ENCODE peak calls at places on chromosome 22, in eight cellular contexts. One of them, this sample, is unnamed.
A peak's percentile ranks its signal among the peaks of the same experiment; 100 is the strongest.

GRCh38 chr22:38882972-38883622 is 11.1 kb upstream of the CBX6 start:
- DNase-seq in IMR-90: no peak
- DNase-seq in A549: no peak
- DNase-seq in GM12878: no peak
- DNase-seq in HCT116: no peak
- DNase-seq in H1: no peak
- DNase-seq in SK-N-SH: no peak
- DNase-seq in K562: no peak
- DNase-seq in this sample: no peak

GRCh38 chr22:17403906-17404305 is 34.6 kb downstream of the CECR2 start:
- DNase-seq in IMR-90: no peak
- DNase-seq in A549: no peak
- DNase-seq in GM12878: no peak
- DNase-seq in HCT116: no peak
- DNase-seq in H1: no peak
- DNase-seq in SK-N-SH: no peak
- DNase-seq in K562: no peak
- DNase-seq in this sample: no peak

GRCh38 chr22:43955883-43956286 is 643 bp downstream of the SAMM50 start:
- DNase-seq in IMR-90: no peak
- DNase-seq in A549: no peak
- DNase-seq in GM12878: no peak
- DNase-seq in HCT116: no peak
- DNase-seq in H1: no peak
- DNase-seq in SK-N-SH: no peak
- DNase-seq in K562: peak; percentile 20
- DNase-seq in this sample: no peak

GRCh38 chr22:20247010-20247505 is 21.1 kb downstream of the RTN4R start:
- DNase-seq in IMR-90: peak; percentile 39
- DNase-seq in A549: no peak
- DNase-seq in GM12878: peak; percentile 43
- DNase-seq in HCT116: no peak
- DNase-seq in H1: no peak
- DNase-seq in SK-N-SH: no peak
- DNase-seq in K562: peak; percentile 82
- DNase-seq in this sample: no peak

GRCh38 chr22:33202455-33202854 is 144.3 kb upstream of the SYN3 start:
- DNase-seq in IMR-90: no peak
- DNase-seq in A549: no peak
- DNase-seq in GM12878: no peak
- DNase-seq in HCT116: no peak
- DNase-seq in H1: no peak
- DNase-seq in SK-N-SH: no peak
- DNase-seq in K562: no peak
- DNase-seq in this sample: no peak

GRCh38 chr22:47219789-47220188 is 457.3 kb downstream of the TBC1D22A start:
- DNase-seq in IMR-90: no peak
- DNase-seq in A549: no peak
- DNase-seq in GM12878: no peak
- DNase-seq in HCT116: no peak
- DNase-seq in H1: peak; percentile 1
- DNase-seq in SK-N-SH: no peak
- DNase-seq in K562: no peak
- DNase-seq in this sample: no peak

GRCh38 chr22:24402460-24403192 is 24.8 kb upstream of the ADORA2A start:
- DNase-seq in IMR-90: peak; percentile 94
- DNase-seq in A549: peak; percentile 81
- DNase-seq in GM12878: peak; percentile 33
- DNase-seq in HCT116: peak; percentile 82
- DNase-seq in H1: no peak
- DNase-seq in SK-N-SH: peak; percentile 75
- DNase-seq in K562: no peak
- DNase-seq in this sample: peak; percentile 24

GRCh38 chr22:19018256-19018655 is 82.2 kb upstream of the PRODH start:
- DNase-seq in IMR-90: no peak
- DNase-seq in A549: no peak
- DNase-seq in GM12878: no peak
- DNase-seq in HCT116: no peak
- DNase-seq in H1: no peak
- DNase-seq in SK-N-SH: no peak
- DNase-seq in K562: no peak
- DNase-seq in this sample: no peak

GRCh38 chr22:46075764-46076531 is 74.4 kb upstream of the PPARA start:
- DNase-seq in IMR-90: no peak
- DNase-seq in A549: no peak
- DNase-seq in GM12878: no peak
- DNase-seq in HCT116: no peak
- DNase-seq in H1: no peak
- DNase-seq in SK-N-SH: no peak
- DNase-seq in K562: no peak
- DNase-seq in this sample: no peak

GRCh38 chr22:20237480-20238440 is 30.4 kb downstream of the RTN4R start:
- DNase-seq in IMR-90: no peak
- DNase-seq in A549: no peak
- DNase-seq in GM12878: no peak
- DNase-seq in HCT116: no peak
- DNase-seq in H1: no peak
- DNase-seq in SK-N-SH: no peak
- DNase-seq in K562: no peak
- DNase-seq in this sample: no peak

GRCh38 chr22:46010177-46010867 is 33.4 kb upstream of the WNT7B start:
- DNase-seq in IMR-90: peak; percentile 55
- DNase-seq in A549: no peak
- DNase-seq in GM12878: no peak
- DNase-seq in HCT116: no peak
- DNase-seq in H1: no peak
- DNase-seq in SK-N-SH: no peak
- DNase-seq in K562: no peak
- DNase-seq in this sample: no peak

GRCh38 chr22:18056802-18057474 is 20.9 kb upstream of the PEX26 start:
- DNase-seq in IMR-90: no peak
- DNase-seq in A549: no peak
- DNase-seq in GM12878: peak; percentile 56
- DNase-seq in HCT116: no peak
- DNase-seq in H1: no peak
- DNase-seq in SK-N-SH: no peak
- DNase-seq in K562: no peak
- DNase-seq in this sample: no peak

GRCh38 chr22:47175151-47175760 is 412.8 kb downstream of the TBC1D22A start:
- DNase-seq in IMR-90: peak; percentile 88
- DNase-seq in A549: no peak
- DNase-seq in GM12878: no peak
- DNase-seq in HCT116: no peak
- DNase-seq in H1: no peak
- DNase-seq in SK-N-SH: no peak
- DNase-seq in K562: no peak
- DNase-seq in this sample: no peak

GRCh38 chr22:31039393-31039792 is 41.7 kb upstream of the SMTN start:
- DNase-seq in IMR-90: peak; percentile 80
- DNase-seq in A549: no peak
- DNase-seq in GM12878: no peak
- DNase-seq in HCT116: no peak
- DNase-seq in H1: no peak
- DNase-seq in SK-N-SH: no peak
- DNase-seq in K562: no peak
- DNase-seq in this sample: peak; percentile 41

GRCh38 chr22:33300165-33300564 is 242.0 kb upstream of the SYN3 start:
- DNase-seq in IMR-90: no peak
- DNase-seq in A549: no peak
- DNase-seq in GM12878: peak; percentile 24
- DNase-seq in HCT116: no peak
- DNase-seq in H1: no peak
- DNase-seq in SK-N-SH: no peak
- DNase-seq in K562: no peak
- DNase-seq in this sample: no peak

GRCh38 chr22:42326301-42326700 is 55.8 kb upstream of the TCF20 start:
- DNase-seq in IMR-90: no peak
- DNase-seq in A549: no peak
- DNase-seq in GM12878: no peak
- DNase-seq in HCT116: no peak
- DNase-seq in H1: no peak
- DNase-seq in SK-N-SH: no peak
- DNase-seq in K562: no peak
- DNase-seq in this sample: no peak

GRCh38 chr22:42328130-42328821 is 57.8 kb upstream of the TCF20 start:
- DNase-seq in IMR-90: no peak
- DNase-seq in A549: no peak
- DNase-seq in GM12878: no peak
- DNase-seq in HCT116: no peak
- DNase-seq in H1: no peak
- DNase-seq in SK-N-SH: no peak
- DNase-seq in K562: no peak
- DNase-seq in this sample: no peak

GRCh38 chr22:42327462-42328129 is 57.1 kb upstream of the TCF20 start:
- DNase-seq in IMR-90: no peak
- DNase-seq in A549: no peak
- DNase-seq in GM12878: no peak
- DNase-seq in HCT116: no peak
- DNase-seq in H1: no peak
- DNase-seq in SK-N-SH: no peak
- DNase-seq in K562: no peak
- DNase-seq in this sample: no peak

GRCh38 chr22:42324991-42325710 is 54.7 kb upstream of the TCF20 start:
- DNase-seq in IMR-90: no peak
- DNase-seq in A549: no peak
- DNase-seq in GM12878: no peak
- DNase-seq in HCT116: no peak
- DNase-seq in H1: no peak
- DNase-seq in SK-N-SH: no peak
- DNase-seq in K562: no peak
- DNase-seq in this sample: no peak

GRCh38 chr22:42326786-42327185 is 56.3 kb upstream of the TCF20 start:
- DNase-seq in IMR-90: peak; percentile 54
- DNase-seq in A549: no peak
- DNase-seq in GM12878: no peak
- DNase-seq in HCT116: no peak
- DNase-seq in H1: no peak
- DNase-seq in SK-N-SH: no peak
- DNase-seq in K562: no peak
- DNase-seq in this sample: no peak
- H3K4me2 ChIP-seq in IMR-90: no peak overlapping the region
- H3K4me2 ChIP-seq in A549: no peak overlapping the region
- H3K4me2 ChIP-seq in GM12878: no peak overlapping the region
- H3K4me2 ChIP-seq in HCT116: no peak overlapping the region
- H3K4me2 ChIP-seq in H1: no peak overlapping the region
- H3K4me2 ChIP-seq in SK-N-SH: no peak overlapping the region
- H3K4me2 ChIP-seq in K562: no peak overlapping the region
- H3K4me2 ChIP-seq in this sample: no peak overlapping the region

DNA sequence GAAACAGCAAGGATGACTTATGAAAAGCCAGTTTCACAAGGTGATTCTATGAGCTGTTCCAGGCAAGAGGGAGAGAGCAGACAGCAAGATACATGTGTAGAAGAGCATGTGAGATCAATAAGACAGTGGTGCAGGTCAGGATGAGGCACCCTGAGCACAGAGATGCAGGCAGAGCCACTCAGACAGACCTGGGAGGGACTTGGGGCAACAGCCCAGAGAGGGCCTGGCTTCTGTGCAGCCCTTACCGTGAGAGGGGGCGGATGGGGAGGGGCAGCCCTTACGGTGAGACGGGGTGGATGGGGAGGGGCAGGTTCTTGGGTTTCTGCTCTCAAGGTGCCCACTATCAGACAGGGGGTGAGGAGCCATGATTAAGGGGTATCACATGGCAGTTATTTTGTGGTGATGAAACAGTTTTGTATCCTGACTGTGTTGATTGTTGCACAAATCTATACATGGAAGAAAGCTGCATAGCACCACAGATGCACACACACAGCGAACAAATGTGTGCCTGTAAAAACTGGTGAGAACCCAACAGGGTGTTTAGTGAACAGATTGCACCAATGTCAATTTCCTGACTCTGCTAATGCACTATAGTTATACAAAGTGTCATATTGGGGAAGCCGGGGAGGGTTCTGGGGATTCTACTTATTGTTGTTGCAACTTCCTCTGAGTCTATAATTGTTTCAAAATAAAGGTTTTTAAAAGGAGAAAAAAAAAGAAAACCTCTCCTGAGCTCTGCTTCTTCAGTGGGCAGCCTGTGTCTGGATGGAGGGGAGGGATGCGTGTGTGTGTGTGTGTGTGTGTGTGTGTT is 5.2 kb upstream of the C22orf42 start:
- DNase-seq in IMR-90: no peak
- DNase-seq in A549: no peak
- DNase-seq in GM12878: no peak
- DNase-seq in HCT116: no peak
- DNase-seq in H1: no peak
- DNase-seq in SK-N-SH: no peak
- DNase-seq in K562: no peak
- DNase-seq in this sample: no peak
- TF ChIP-seq RAD21 in IMR-90: no peak
- TF ChIP-seq RAD21 in A549: no peak
- TF ChIP-seq RAD21 in GM12878: no peak
- TF ChIP-seq RAD21 in HCT116: no peak
- TF ChIP-seq RAD21 in H1: no peak
- TF ChIP-seq RAD21 in SK-N-SH: no peak
- TF ChIP-seq RAD21 in K562: no peak
- TF ChIP-seq RAD21 in this sample: no peak

GRCh38 chr22:50051930-50052329 is 6.2 kb downstream of the TTLL8 start:
- DNase-seq in IMR-90: no peak
- DNase-seq in A549: no peak
- DNase-seq in GM12878: no peak
- DNase-seq in HCT116: no peak
- DNase-seq in H1: no peak
- DNase-seq in SK-N-SH: no peak
- DNase-seq in K562: no peak
- DNase-seq in this sample: no peak

GRCh38 chr22:50057868-50058311 is at the start of gene TTLL8:
- DNase-seq in IMR-90: no peak
- DNase-seq in A549: no peak
- DNase-seq in GM12878: no peak
- DNase-seq in HCT116: no peak
- DNase-seq in H1: no peak
- DNase-seq in SK-N-SH: no peak
- DNase-seq in K562: no peak
- DNase-seq in this sample: no peak

GRCh38 chr22:50056214-50056972 is 1.7 kb downstream of the TTLL8 start:
- DNase-seq in IMR-90: no peak
- DNase-seq in A549: no peak
- DNase-seq in GM12878: no peak
- DNase-seq in HCT116: no peak
- DNase-seq in H1: no peak
- DNase-seq in SK-N-SH: no peak
- DNase-seq in K562: no peak
- DNase-seq in this sample: no peak

GRCh38 chr22:50057292-50057867 is 718 bp downstream of the TTLL8 start:
- DNase-seq in IMR-90: peak; percentile 14
- DNase-seq in A549: no peak
- DNase-seq in GM12878: no peak
- DNase-seq in HCT116: no peak
- DNase-seq in H1: no peak
- DNase-seq in SK-N-SH: no peak
- DNase-seq in K562: no peak
- DNase-seq in this sample: no peak

GRCh38 chr22:50053861-50054260 is 4.2 kb downstream of the TTLL8 start:
- DNase-seq in IMR-90: no peak
- DNase-seq in A549: no peak
- DNase-seq in GM12878: no peak
- DNase-seq in HCT116: no peak
- DNase-seq in H1: no peak
- DNase-seq in SK-N-SH: no peak
- DNase-seq in K562: no peak
- DNase-seq in this sample: no peak
- H3K4me2 ChIP-seq in IMR-90: no peak overlapping the region
- H3K4me2 ChIP-seq in A549: no peak overlapping the region
- H3K4me2 ChIP-seq in GM12878: no peak overlapping the region
- H3K4me2 ChIP-seq in HCT116: no peak overlapping the region
- H3K4me2 ChIP-seq in H1: no peak overlapping the region
- H3K4me2 ChIP-seq in SK-N-SH: no peak overlapping the region
- H3K4me2 ChIP-seq in K562: no peak overlapping the region
- H3K4me2 ChIP-seq in this sample: no peak overlapping the region

GRCh38 chr22:28171135-28171534 is 252.1 kb upstream of the PITPNB start:
- DNase-seq in IMR-90: no peak
- DNase-seq in A549: no peak
- DNase-seq in GM12878: no peak
- DNase-seq in HCT116: no peak
- DNase-seq in H1: no peak
- DNase-seq in SK-N-SH: no peak
- DNase-seq in K562: no peak
- DNase-seq in this sample: no peak
- TF ChIP-seq RAD21 in IMR-90: no peak
- TF ChIP-seq RAD21 in A549: no peak
- TF ChIP-seq RAD21 in GM12878: no peak
- TF ChIP-seq RAD21 in HCT116: no peak
- TF ChIP-seq RAD21 in H1: no peak
- TF ChIP-seq RAD21 in SK-N-SH: no peak
- TF ChIP-seq RAD21 in K562: no peak
- TF ChIP-seq RAD21 in this sample: no peak

This sample was measured in HepG2.